ENCODE peak calls at places on chromosomes 11 and 22, in nine cellular contexts. One of them, this sample, is unnamed.

GRCh38 chr11:29324328-29324727 is 692.5 kb downstream of the KCNA4 start:
- DNase-seq in spleen: no peak
- DNase-seq in MV-4-11: no peak
- DNase-seq in LHCN-M2: peak; percentile 59
- DNase-seq in NCI-H1930: no peak
- DNase-seq in RPMI7951: no peak
- DNase-seq in astrocyte of the hippocampus: no peak
- DNase-seq in activated CD4-positive, alpha-beta T cell treated with anti-CD3 and anti-CD28 coated beads, Interleukin-2, amount 50 U/mL, for 48 hours: no peak
- DNase-seq in H9: no peak
- DNase-seq in this sample: no peak

GRCh38 chr11:6598555-6598954 is 4.9 kb downstream of the RRP8 start:
- DNase-seq in spleen: no peak
- DNase-seq in MV-4-11: no peak
- DNase-seq in LHCN-M2: no peak
- DNase-seq in NCI-H1930: no peak
- DNase-seq in RPMI7951: no peak
- DNase-seq in astrocyte of the hippocampus: no peak
- DNase-seq in activated CD4-positive, alpha-beta T cell treated with anti-CD3 and anti-CD28 coated beads, Interleukin-2, amount 50 U/mL, for 48 hours: no peak
- DNase-seq in H9: no peak
- DNase-seq in this sample: no peak

GRCh38 chr11:134244593-134244992 is 8.6 kb downstream of the THYN1 start:
- DNase-seq in spleen: no peak
- DNase-seq in MV-4-11: peak; percentile 2
- DNase-seq in LHCN-M2: no peak
- DNase-seq in NCI-H1930: no peak
- DNase-seq in RPMI7951: no peak
- DNase-seq in astrocyte of the hippocampus: peak; percentile 48
- DNase-seq in activated CD4-positive, alpha-beta T cell treated with anti-CD3 and anti-CD28 coated beads, Interleukin-2, amount 50 U/mL, for 48 hours: no peak
- DNase-seq in H9: peak; percentile 41
- DNase-seq in this sample: peak; percentile 14

GRCh38 chr11:60753309-60753708 is 3.4 kb upstream of the MS4A15 start:
- DNase-seq in spleen: no peak
- DNase-seq in MV-4-11: no peak
- DNase-seq in LHCN-M2: no peak
- DNase-seq in NCI-H1930: no peak
- DNase-seq in RPMI7951: no peak
- DNase-seq in astrocyte of the hippocampus: no peak
- DNase-seq in activated CD4-positive, alpha-beta T cell treated with anti-CD3 and anti-CD28 coated beads, Interleukin-2, amount 50 U/mL, for 48 hours: no peak
- DNase-seq in H9: no peak
- DNase-seq in this sample: peak; percentile 5

GRCh38 chr22:23193420-23193819 is 13.1 kb downstream of the BCR start:
- DNase-seq in spleen: no peak
- DNase-seq in MV-4-11: no peak
- DNase-seq in LHCN-M2: no peak
- DNase-seq in NCI-H1930: no peak
- DNase-seq in RPMI7951: no peak
- DNase-seq in astrocyte of the hippocampus: no peak
- DNase-seq in activated CD4-positive, alpha-beta T cell treated with anti-CD3 and anti-CD28 coated beads, Interleukin-2, amount 50 U/mL, for 48 hours: no peak
- DNase-seq in H9: no peak
- DNase-seq in this sample: no peak

GRCh38 chr22:47879346-47879745 is 1116.9 kb downstream of the TBC1D22A start:
- DNase-seq in spleen: no peak
- DNase-seq in MV-4-11: no peak
- DNase-seq in LHCN-M2: no peak
- DNase-seq in NCI-H1930: no peak
- DNase-seq in RPMI7951: no peak
- DNase-seq in astrocyte of the hippocampus: no peak
- DNase-seq in activated CD4-positive, alpha-beta T cell treated with anti-CD3 and anti-CD28 coated beads, Interleukin-2, amount 50 U/mL, for 48 hours: no peak
- DNase-seq in H9: no peak
- DNase-seq in this sample: no peak

GRCh38 chr22:27499121-27499520 is 302.4 kb downstream of the MN1 start:
- DNase-seq in spleen: no peak
- DNase-seq in MV-4-11: no peak
- DNase-seq in LHCN-M2: no peak
- DNase-seq in NCI-H1930: no peak
- DNase-seq in RPMI7951: no peak
- DNase-seq in astrocyte of the hippocampus: peak; percentile 30
- DNase-seq in activated CD4-positive, alpha-beta T cell treated with anti-CD3 and anti-CD28 coated beads, Interleukin-2, amount 50 U/mL, for 48 hours: no peak
- DNase-seq in H9: no peak
- DNase-seq in this sample: no peak

GRCh38 chr11:133331031-133331430 is 201.3 kb downstream of the OPCML start:
- DNase-seq in spleen: no peak
- DNase-seq in MV-4-11: no peak
- DNase-seq in LHCN-M2: no peak
- DNase-seq in NCI-H1930: no peak
- DNase-seq in RPMI7951: no peak
- DNase-seq in astrocyte of the hippocampus: no peak
- DNase-seq in activated CD4-positive, alpha-beta T cell treated with anti-CD3 and anti-CD28 coated beads, Interleukin-2, amount 50 U/mL, for 48 hours: no peak
- DNase-seq in H9: no peak
- DNase-seq in this sample: no peak

GRCh38 chr11:12232819-12233601 is 122.6 kb downstream of the MICAL2 start:
- DNase-seq in spleen: no peak
- DNase-seq in MV-4-11: no peak
- DNase-seq in LHCN-M2: peak; percentile 95
- DNase-seq in NCI-H1930: no peak
- DNase-seq in RPMI7951: peak; percentile 92
- DNase-seq in astrocyte of the hippocampus: peak; percentile 85
- DNase-seq in activated CD4-positive, alpha-beta T cell treated with anti-CD3 and anti-CD28 coated beads, Interleukin-2, amount 50 U/mL, for 48 hours: no peak
- DNase-seq in H9: no peak
- DNase-seq in this sample: no peak

GRCh38 chr11:93169950-93170561 is 27.7 kb downstream of the SLC36A4 start:
- DNase-seq in spleen: no peak
- DNase-seq in MV-4-11: no peak
- DNase-seq in LHCN-M2: peak; percentile 35
- DNase-seq in NCI-H1930: no peak
- DNase-seq in RPMI7951: peak; percentile 29
- DNase-seq in astrocyte of the hippocampus: peak; percentile 50
- DNase-seq in activated CD4-positive, alpha-beta T cell treated with anti-CD3 and anti-CD28 coated beads, Interleukin-2, amount 50 U/mL, for 48 hours: no peak
- DNase-seq in H9: no peak
- DNase-seq in this sample: no peak

GRCh38 chr22:39176673-39177455 is 24.4 kb upstream of the CBX7 start:
- DNase-seq in spleen: no peak
- DNase-seq in MV-4-11: no peak
- DNase-seq in LHCN-M2: no peak
- DNase-seq in NCI-H1930: no peak
- DNase-seq in RPMI7951: no peak
- DNase-seq in astrocyte of the hippocampus: peak; percentile 22
- DNase-seq in activated CD4-positive, alpha-beta T cell treated with anti-CD3 and anti-CD28 coated beads, Interleukin-2, amount 50 U/mL, for 48 hours: no peak
- DNase-seq in H9: peak; percentile 51
- DNase-seq in this sample: peak; percentile 69

GRCh38 chr22:25493794-25494193 is 70.7 kb upstream of the GRK3 start:
- DNase-seq in spleen: no peak
- DNase-seq in MV-4-11: no peak
- DNase-seq in LHCN-M2: no peak
- DNase-seq in NCI-H1930: no peak
- DNase-seq in RPMI7951: no peak
- DNase-seq in astrocyte of the hippocampus: no peak
- DNase-seq in activated CD4-positive, alpha-beta T cell treated with anti-CD3 and anti-CD28 coated beads, Interleukin-2, amount 50 U/mL, for 48 hours: no peak
- DNase-seq in H9: no peak
- DNase-seq in this sample: no peak

GRCh38 chr11:122642472-122642922 is 13.0 kb upstream of the UBASH3B start:
- DNase-seq in spleen: no peak
- DNase-seq in MV-4-11: no peak
- DNase-seq in LHCN-M2: peak; percentile 55
- DNase-seq in NCI-H1930: no peak
- DNase-seq in RPMI7951: peak; percentile 92
- DNase-seq in astrocyte of the hippocampus: peak; percentile 88
- DNase-seq in activated CD4-positive, alpha-beta T cell treated with anti-CD3 and anti-CD28 coated beads, Interleukin-2, amount 50 U/mL, for 48 hours: no peak
- DNase-seq in H9: no peak
- DNase-seq in this sample: peak; percentile 0

GRCh38 chr11:47236482-47236881 is 12.1 kb downstream of the ACP2 start:
- DNase-seq in spleen: no peak
- DNase-seq in MV-4-11: no peak
- DNase-seq in LHCN-M2: peak; percentile 58
- DNase-seq in NCI-H1930: no peak
- DNase-seq in RPMI7951: peak; percentile 51
- DNase-seq in astrocyte of the hippocampus: no peak
- DNase-seq in activated CD4-positive, alpha-beta T cell treated with anti-CD3 and anti-CD28 coated beads, Interleukin-2, amount 50 U/mL, for 48 hours: no peak
- DNase-seq in H9: no peak
- DNase-seq in this sample: no peak

GRCh38 chr11:8480858-8481257 is 113.2 kb downstream of the STK33 start:
- DNase-seq in spleen: no peak
- DNase-seq in MV-4-11: no peak
- DNase-seq in LHCN-M2: no peak
- DNase-seq in NCI-H1930: no peak
- DNase-seq in RPMI7951: no peak
- DNase-seq in astrocyte of the hippocampus: no peak
- DNase-seq in activated CD4-positive, alpha-beta T cell treated with anti-CD3 and anti-CD28 coated beads, Interleukin-2, amount 50 U/mL, for 48 hours: no peak
- DNase-seq in H9: no peak
- DNase-seq in this sample: no peak

GRCh38 chr11:27842290-27842689 is 142.0 kb upstream of the BDNF start:
- DNase-seq in spleen: no peak
- DNase-seq in MV-4-11: no peak
- DNase-seq in LHCN-M2: no peak
- DNase-seq in NCI-H1930: no peak
- DNase-seq in RPMI7951: no peak
- DNase-seq in astrocyte of the hippocampus: no peak
- DNase-seq in activated CD4-positive, alpha-beta T cell treated with anti-CD3 and anti-CD28 coated beads, Interleukin-2, amount 50 U/mL, for 48 hours: no peak
- DNase-seq in H9: no peak
- DNase-seq in this sample: no peak

GRCh38 chr22:45905924-45906865 is 70.8 kb downstream of the WNT7B start:
- DNase-seq in spleen: no peak
- DNase-seq in MV-4-11: no peak
- DNase-seq in LHCN-M2: peak; percentile 80
- DNase-seq in NCI-H1930: no peak
- DNase-seq in RPMI7951: peak; percentile 86
- DNase-seq in astrocyte of the hippocampus: peak; percentile 85
- DNase-seq in activated CD4-positive, alpha-beta T cell treated with anti-CD3 and anti-CD28 coated beads, Interleukin-2, amount 50 U/mL, for 48 hours: no peak
- DNase-seq in H9: no peak
- DNase-seq in this sample: no peak

GRCh38 chr22:45105281-45105700 is 58.4 kb upstream of the NUP50 start:
- DNase-seq in spleen: no peak
- DNase-seq in MV-4-11: no peak
- DNase-seq in LHCN-M2: peak; percentile 97
- DNase-seq in NCI-H1930: no peak
- DNase-seq in RPMI7951: peak; percentile 70
- DNase-seq in astrocyte of the hippocampus: peak; percentile 30
- DNase-seq in activated CD4-positive, alpha-beta T cell treated with anti-CD3 and anti-CD28 coated beads, Interleukin-2, amount 50 U/mL, for 48 hours: no peak
- DNase-seq in H9: no peak
- DNase-seq in this sample: no peak

GRCh38 chr11:84819128-84819527 is 808.0 kb downstream of the DLG2 start:
- DNase-seq in spleen: no peak
- DNase-seq in MV-4-11: no peak
- DNase-seq in LHCN-M2: no peak
- DNase-seq in NCI-H1930: no peak
- DNase-seq in RPMI7951: peak; percentile 29
- DNase-seq in astrocyte of the hippocampus: peak; percentile 50
- DNase-seq in activated CD4-positive, alpha-beta T cell treated with anti-CD3 and anti-CD28 coated beads, Interleukin-2, amount 50 U/mL, for 48 hours: no peak
- DNase-seq in H9: no peak
- DNase-seq in this sample: no peak

GRCh38 chr11:37544491-37544890 is 946.5 kb upstream of the RAG2 start:
- DNase-seq in spleen: no peak
- DNase-seq in MV-4-11: no peak
- DNase-seq in LHCN-M2: no peak
- DNase-seq in NCI-H1930: no peak
- DNase-seq in RPMI7951: no peak
- DNase-seq in astrocyte of the hippocampus: no peak
- DNase-seq in activated CD4-positive, alpha-beta T cell treated with anti-CD3 and anti-CD28 coated beads, Interleukin-2, amount 50 U/mL, for 48 hours: no peak
- DNase-seq in H9: no peak
- DNase-seq in this sample: no peak

GRCh38 chr11:57339305-57339704 is 1.2 kb downstream of the P2RX3 start:
- DNase-seq in spleen: peak; percentile 56
- DNase-seq in MV-4-11: no peak
- DNase-seq in LHCN-M2: no peak
- DNase-seq in NCI-H1930: no peak
- DNase-seq in RPMI7951: no peak
- DNase-seq in astrocyte of the hippocampus: no peak
- DNase-seq in activated CD4-positive, alpha-beta T cell treated with anti-CD3 and anti-CD28 coated beads, Interleukin-2, amount 50 U/mL, for 48 hours: no peak
- DNase-seq in H9: no peak
- DNase-seq in this sample: no peak

GRCh38 chr11:14242198-14242597 is 116.8 kb downstream of the RRAS2 start:
- DNase-seq in spleen: no peak
- DNase-seq in MV-4-11: no peak
- DNase-seq in LHCN-M2: no peak
- DNase-seq in NCI-H1930: no peak
- DNase-seq in RPMI7951: no peak
- DNase-seq in astrocyte of the hippocampus: no peak
- DNase-seq in activated CD4-positive, alpha-beta T cell treated with anti-CD3 and anti-CD28 coated beads, Interleukin-2, amount 50 U/mL, for 48 hours: no peak
- DNase-seq in H9: no peak
- DNase-seq in this sample: no peak

GRCh38 chr22:16601437-16602223 is 9.0 kb upstream of the CCT8L2 start:
- DNase-seq in spleen: peak; percentile 76
- DNase-seq in MV-4-11: no peak
- DNase-seq in LHCN-M2: peak; percentile 12
- DNase-seq in NCI-H1930: no peak
- DNase-seq in RPMI7951: no peak
- DNase-seq in astrocyte of the hippocampus: no peak
- DNase-seq in activated CD4-positive, alpha-beta T cell treated with anti-CD3 and anti-CD28 coated beads, Interleukin-2, amount 50 U/mL, for 48 hours: no peak
- DNase-seq in H9: no peak
- DNase-seq in this sample: no peak

GRCh38 chr22:45008853-45009751 is 703 bp downstream of the PHF21B start:
- DNase-seq in spleen: no peak
- DNase-seq in MV-4-11: no peak
- DNase-seq in LHCN-M2: no peak
- DNase-seq in NCI-H1930: no peak
- DNase-seq in RPMI7951: no peak
- DNase-seq in astrocyte of the hippocampus: peak; percentile 58
- DNase-seq in activated CD4-positive, alpha-beta T cell treated with anti-CD3 and anti-CD28 coated beads, Interleukin-2, amount 50 U/mL, for 48 hours: peak; percentile 12
- DNase-seq in H9: no peak
- DNase-seq in this sample: no peak

GRCh38 chr11:126601550-126602215 is 246.2 kb downstream of the ST3GAL4 start:
- DNase-seq in spleen: no peak
- DNase-seq in MV-4-11: no peak
- DNase-seq in LHCN-M2: no peak
- DNase-seq in NCI-H1930: no peak
- DNase-seq in RPMI7951: no peak
- DNase-seq in astrocyte of the hippocampus: peak; percentile 49
- DNase-seq in activated CD4-positive, alpha-beta T cell treated with anti-CD3 and anti-CD28 coated beads, Interleukin-2, amount 50 U/mL, for 48 hours: no peak
- DNase-seq in H9: no peak
- DNase-seq in this sample: no peak

GRCh38 chr11:65298655-65299179 is 15.9 kb upstream of the CDC42EP2 start:
- DNase-seq in spleen: peak; percentile 65
- DNase-seq in MV-4-11: no peak
- DNase-seq in LHCN-M2: peak; percentile 92
- DNase-seq in NCI-H1930: no peak
- DNase-seq in RPMI7951: peak; percentile 76
- DNase-seq in astrocyte of the hippocampus: peak; percentile 35
- DNase-seq in activated CD4-positive, alpha-beta T cell treated with anti-CD3 and anti-CD28 coated beads, Interleukin-2, amount 50 U/mL, for 48 hours: no peak
- DNase-seq in H9: no peak
- DNase-seq in this sample: no peak

GRCh38 chr11:1401656-1402221 is 12.0 kb downstream of the BRSK2 start:
- DNase-seq in spleen: no peak
- DNase-seq in MV-4-11: peak; percentile 29
- DNase-seq in LHCN-M2: peak; percentile 33
- DNase-seq in NCI-H1930: no peak
- DNase-seq in RPMI7951: peak; percentile 36
- DNase-seq in astrocyte of the hippocampus: peak; percentile 85
- DNase-seq in activated CD4-positive, alpha-beta T cell treated with anti-CD3 and anti-CD28 coated beads, Interleukin-2, amount 50 U/mL, for 48 hours: peak; percentile 47
- DNase-seq in H9: peak; percentile 77
- DNase-seq in this sample: no peak

GRCh38 chr11:6705905-6706535 is 22.9 kb upstream of the MRPL17 start:
- DNase-seq in spleen: no peak
- DNase-seq in MV-4-11: peak; percentile 30
- DNase-seq in LHCN-M2: peak; percentile 49
- DNase-seq in NCI-H1930: peak; percentile 15
- DNase-seq in RPMI7951: peak; percentile 53
- DNase-seq in astrocyte of the hippocampus: peak; percentile 76
- DNase-seq in activated CD4-positive, alpha-beta T cell treated with anti-CD3 and anti-CD28 coated beads, Interleukin-2, amount 50 U/mL, for 48 hours: peak; percentile 58
- DNase-seq in H9: peak; percentile 38
- DNase-seq in this sample: no peak

GRCh38 chr11:33040862-33041453 is 1.6 kb downstream of the TCP11L1 start:
- DNase-seq in spleen: no peak
- DNase-seq in MV-4-11: no peak
- DNase-seq in LHCN-M2: no peak
- DNase-seq in NCI-H1930: no peak
- DNase-seq in RPMI7951: no peak
- DNase-seq in astrocyte of the hippocampus: no peak
- DNase-seq in activated CD4-positive, alpha-beta T cell treated with anti-CD3 and anti-CD28 coated beads, Interleukin-2, amount 50 U/mL, for 48 hours: no peak
- DNase-seq in H9: no peak
- DNase-seq in this sample: no peak

GRCh38 chr11:13923716-13924650 is 38.5 kb upstream of the SPON1 start:
- DNase-seq in spleen: no peak
- DNase-seq in MV-4-11: no peak
- DNase-seq in LHCN-M2: no peak
- DNase-seq in NCI-H1930: no peak
- DNase-seq in RPMI7951: no peak
- DNase-seq in astrocyte of the hippocampus: no peak
- DNase-seq in activated CD4-positive, alpha-beta T cell treated with anti-CD3 and anti-CD28 coated beads, Interleukin-2, amount 50 U/mL, for 48 hours: no peak
- DNase-seq in H9: no peak
- DNase-seq in this sample: no peak

GRCh38 chr11:86693501-86693900 is 21.1 kb upstream of the ME3 start:
- DNase-seq in spleen: no peak
- DNase-seq in MV-4-11: no peak
- DNase-seq in LHCN-M2: no peak
- DNase-seq in NCI-H1930: no peak
- DNase-seq in RPMI7951: no peak
- DNase-seq in astrocyte of the hippocampus: no peak
- DNase-seq in activated CD4-positive, alpha-beta T cell treated with anti-CD3 and anti-CD28 coated beads, Interleukin-2, amount 50 U/mL, for 48 hours: no peak
- DNase-seq in H9: no peak
- DNase-seq in this sample: no peak